ENCODE peak calls at places on chromosomes 5 and 9, in six cellular contexts. J, W, K, Z, M and R are unnamed samples.

GRCh38 chr5:77030097-77031071 is at the start of gene AGGF1:
- DNase-seq in Z (peak; percentile 92), M (peak; percentile 90), J (peak; percentile 96), W (peak; percentile 94), K (peak; percentile 97), R (peak; percentile 97)

GRCh38 chr5:150672237-150672883 is 11.3 kb downstream of the MYOZ3 start:
- DNase-seq in W (peak; percentile 27), K (no peak), M (no peak), J (peak; percentile 52), Z (peak; percentile 61), R (peak; percentile 46)

GRCh38 chr5:55633574-55634203 is 78.4 kb downstream of the SLC38A9 start:
- DNase-seq in K (no peak), Z (peak; percentile 36), M (no peak), W (no peak), J (no peak), R (peak; percentile 28)

GRCh38 chr5:151896041-151896691 is 28.5 kb downstream of the GLRA1 start:
- DNase-seq in K (no peak), Z (no peak), M (peak; percentile 69), W (no peak), J (no peak), R (no peak)

GRCh38 chr9:136229096-136230065 is 16.2 kb downstream of the QSOX2 start:
- DNase-seq in J (no peak), Z (no peak), K (no peak), W (no peak), M (no peak), R (no peak)

GRCh38 chr5:137022725-137023124 is 476.4 kb downstream of the SPOCK1 start:
- DNase-seq in M (no peak), W (no peak), Z (no peak), J (no peak), K (no peak), R (no peak)

GRCh38 chr5:1470762-1471211 is 25.5 kb upstream of the SLC6A3 start:
- DNase-seq in Z (no peak), W (no peak), K (no peak), J (no peak), M (no peak), R (no peak)

GRCh38 chr9:72154468-72155281 is 5.4 kb downstream of the GDA start:
- DNase-seq in K (no peak), Z (no peak), J (no peak), W (no peak), M (no peak), R (no peak)

GRCh38 chr9:93007529-93008058 is 50.9 kb upstream of the SUSD3 start:
- DNase-seq in Z (no peak), K (no peak), J (no peak), M (no peak), W (no peak), R (no peak)